ENCODE peak calls at places on chromosomes 7 and 10, in five cellular contexts. One of them, this sample, is unnamed.

GRCh38 chr7:150468241-150468640 is 17.8 kb downstream of the GIMAP8 start:
- DNase-seq in aorta: no peak
- DNase-seq in MCF 10A: no peak
- DNase-seq in NCI-H1436: no peak
- DNase-seq in right cardiac atrium: no peak
- DNase-seq in this sample: no peak

GRCh38 chr10:104232613-104233102 is 494 bp upstream of the CFAP43 start:
- DNase-seq in aorta: peak; percentile 49
- DNase-seq in MCF 10A: no peak
- DNase-seq in NCI-H1436: no peak
- DNase-seq in right cardiac atrium: no peak
- DNase-seq in this sample: peak; percentile 69

GRCh38 chr10:112843623-112844022 is 106.4 kb upstream of the TCF7L2 start:
- DNase-seq in aorta: no peak
- DNase-seq in MCF 10A: no peak
- DNase-seq in NCI-H1436: no peak
- DNase-seq in right cardiac atrium: no peak
- DNase-seq in this sample: no peak

GRCh38 chr7:149144996-149145850 is 2.0 kb upstream of the ZNF398 start:
- DNase-seq in aorta: no peak
- DNase-seq in MCF 10A: peak; percentile 30
- DNase-seq in NCI-H1436: no peak
- DNase-seq in right cardiac atrium: no peak
- DNase-seq in this sample: no peak

GRCh38 chr10:115093286-115093775 is at the start of gene ATRNL1:
- DNase-seq in aorta: peak; percentile 53
- DNase-seq in MCF 10A: no peak
- DNase-seq in NCI-H1436: peak; percentile 58
- DNase-seq in right cardiac atrium: peak; percentile 70
- DNase-seq in this sample: peak; percentile 60

GRCh38 chr7:47132471-47132870 is 449.4 kb downstream of the TNS3 start:
- DNase-seq in aorta: no peak
- DNase-seq in MCF 10A: no peak
- DNase-seq in NCI-H1436: no peak
- DNase-seq in right cardiac atrium: no peak
- DNase-seq in this sample: no peak

GRCh38 chr10:69333205-69333604 is 54.9 kb downstream of the HK1 start:
- DNase-seq in aorta: peak; percentile 72
- DNase-seq in MCF 10A: no peak
- DNase-seq in NCI-H1436: no peak
- DNase-seq in right cardiac atrium: peak; percentile 67
- DNase-seq in this sample: no peak

GRCh38 chr7:47078241-47078640 is 503.7 kb downstream of the TNS3 start:
- DNase-seq in aorta: no peak
- DNase-seq in MCF 10A: no peak
- DNase-seq in NCI-H1436: no peak
- DNase-seq in right cardiac atrium: no peak
- DNase-seq in this sample: no peak

GRCh38 chr10:130847170-130847569 is 464.4 kb downstream of the TCERG1L start:
- DNase-seq in aorta: no peak
- DNase-seq in MCF 10A: no peak
- DNase-seq in NCI-H1436: no peak
- DNase-seq in right cardiac atrium: no peak
- DNase-seq in this sample: no peak

GRCh38 chr10:124700293-124701037 is 43.7 kb downstream of the FAM53B start:
- DNase-seq in aorta: peak; percentile 56
- DNase-seq in MCF 10A: no peak
- DNase-seq in NCI-H1436: no peak
- DNase-seq in right cardiac atrium: peak; percentile 54
- DNase-seq in this sample: no peak

GRCh38 chr10:12705943-12706342 is 295.6 kb downstream of the CCDC3 start:
- DNase-seq in aorta: no peak
- DNase-seq in MCF 10A: peak; percentile 57
- DNase-seq in NCI-H1436: no peak
- DNase-seq in right cardiac atrium: no peak
- DNase-seq in this sample: no peak

This sample was measured in suprapubic skin.